ENCODE peak calls at places on chromosomes 6 and 20, in five cellular contexts. U is PC-9, P is upper lobe of right lung, E is ovary, M is gastrocnemius medialis. W is an unnamed sample.

GRCh38 chr20:60203451-60203850 is 245.2 kb downstream of the CDH26 start:
- DNase-seq in U (no peak), P (no peak), E (no peak), M (no peak), W (peak)

GRCh38 chr20:10795286-10796026 is 121.7 kb upstream of the JAG1 start:
- DNase-seq in U (no peak), P (no peak), E (no peak), M (no peak), W (no peak)

GRCh38 chr6:156589281-156589680 is 187.9 kb upstream of the ARID1B start:
- DNase-seq in U (no peak), P (no peak), E (no peak), M (no peak), W (no peak)

GRCh38 chr6:22141271-22141745 is 155.5 kb downstream of the PRL start:
- DNase-seq in U (peak), P (no peak), E (no peak), M (no peak), W (no peak)

GRCh38 chr20:62806383-62807050 is 1.9 kb downstream of the OGFR start:
- DNase-seq in U (no peak), P (no peak), E (no peak), M (no peak), W (no peak)

GRCh38 chr6:18493421-18493891 is 106.3 kb downstream of the RNF144B start:
- DNase-seq in U (peak), P (no peak), E (no peak), M (no peak), W (no peak)

GRCh38 chr6:136522636-136523035 is 27.6 kb downstream of the MAP7 start:
- DNase-seq in U (no peak), P (no peak), E (no peak), M (no peak), W (no peak)

GRCh38 chr6:15752820-15753219 is 90.0 kb upstream of the DTNBP1 start:
- DNase-seq in U (no peak), P (no peak), E (no peak), M (no peak), W (no peak)

GRCh38 chr6:121055572-121056163 is 278.6 kb downstream of the TBC1D32 start:
- DNase-seq in U (peak), P (no peak), E (no peak), M (no peak), W (peak)

GRCh38 chr6:52284131-52284459 is 447 bp downstream of the MCM3 start:
- DNase-seq in U (no peak), P (no peak), E (peak), M (no peak), W (no peak)

GRCh38 chr20:51381557-51381956 is 161.0 kb downstream of the NFATC2 start:
- DNase-seq in U (no peak), P (peak), E (no peak), M (no peak), W (no peak)
- TF ChIP-seq CTCF in U (no peak), P (no peak), E (no peak), M (no peak), W (no peak)

DNA sequence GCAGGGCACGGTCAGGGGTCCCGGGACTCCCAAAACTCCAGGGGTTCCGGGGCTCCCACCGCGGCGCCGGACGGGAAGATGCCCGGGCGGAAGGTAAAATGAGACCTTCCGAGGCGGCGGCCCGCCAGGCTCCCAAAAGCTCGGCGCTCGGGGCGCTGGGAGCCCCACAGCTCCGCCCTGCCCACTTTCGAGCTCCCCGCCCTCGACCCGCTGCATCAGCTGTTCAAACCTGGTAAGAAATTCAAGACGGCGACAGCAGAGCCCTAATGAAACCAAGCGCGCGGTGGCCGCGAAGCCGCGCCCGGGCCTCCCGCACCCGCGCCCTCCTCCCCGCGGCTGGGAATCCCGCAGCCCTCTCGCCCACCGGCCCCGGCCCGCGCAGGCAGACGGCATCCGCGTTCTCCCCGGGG is 369 bp downstream of the SLC4A11 start:
- DNase-seq in U (peak), P (no peak), E (no peak), M (no peak), W (no peak)
- H3K27ac ChIP-seq in U (no peak), P (no peak), E (no peak), M (peak), W (no peak)

DNA sequence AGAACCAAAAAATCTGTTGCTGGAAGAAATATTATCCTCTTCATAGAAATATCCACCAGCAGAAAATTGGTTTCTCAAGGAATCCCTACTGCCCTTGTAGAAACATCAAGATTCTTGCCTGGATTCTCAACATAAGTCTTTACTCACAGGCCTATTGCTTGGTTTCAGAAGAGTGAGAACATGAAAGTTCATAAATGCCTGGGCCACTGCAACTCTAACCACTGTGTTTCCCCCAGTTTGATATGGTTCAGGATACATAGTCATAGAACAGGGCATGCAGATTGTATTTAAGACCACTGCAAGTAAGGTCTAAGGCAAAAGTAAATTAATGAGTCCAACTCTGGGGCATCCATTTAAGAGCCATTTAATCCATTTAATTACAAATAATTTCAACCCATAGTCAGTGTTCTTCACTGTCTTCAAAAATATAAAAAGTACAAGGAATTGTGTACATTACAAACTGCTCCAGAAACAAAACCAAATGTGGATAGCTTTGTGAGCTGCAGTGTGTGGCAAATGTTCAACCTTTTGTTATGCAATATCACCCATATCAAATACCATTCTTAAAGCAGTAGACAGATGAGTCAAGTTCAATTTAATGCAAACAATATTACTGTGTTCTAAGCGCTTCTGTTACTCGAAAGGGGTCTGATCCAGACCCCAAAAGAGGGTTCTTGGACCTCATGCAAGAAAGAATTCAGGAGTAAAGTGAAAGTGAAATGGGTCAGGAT is 83.3 kb downstream of the OPRM1 start:
- DNase-seq in U (no peak), P (no peak), E (no peak), M (no peak), W (no peak)
- TF ChIP-seq CTCF in U (no peak), P (no peak), E (no peak), M (no peak), W (no peak)

GRCh38 chr6:53483423-53484353 is 61.2 kb downstream of the GCLC start:
- DNase-seq in U (no peak), P (no peak), E (no peak), M (no peak), W (no peak)

GRCh38 chr6:53487080-53487479 is 57.8 kb downstream of the GCLC start:
- DNase-seq in U (no peak), P (no peak), E (no peak), M (no peak), W (no peak)

GRCh38 chr6:53481328-53481727 is 63.6 kb downstream of the GCLC start:
- DNase-seq in U (no peak), P (no peak), E (no peak), M (no peak), W (no peak)

GRCh38 chr6:53486679-53487078 is 58.2 kb downstream of the GCLC start:
- DNase-seq in U (no peak), P (no peak), E (no peak), M (no peak), W (no peak)

DNA sequence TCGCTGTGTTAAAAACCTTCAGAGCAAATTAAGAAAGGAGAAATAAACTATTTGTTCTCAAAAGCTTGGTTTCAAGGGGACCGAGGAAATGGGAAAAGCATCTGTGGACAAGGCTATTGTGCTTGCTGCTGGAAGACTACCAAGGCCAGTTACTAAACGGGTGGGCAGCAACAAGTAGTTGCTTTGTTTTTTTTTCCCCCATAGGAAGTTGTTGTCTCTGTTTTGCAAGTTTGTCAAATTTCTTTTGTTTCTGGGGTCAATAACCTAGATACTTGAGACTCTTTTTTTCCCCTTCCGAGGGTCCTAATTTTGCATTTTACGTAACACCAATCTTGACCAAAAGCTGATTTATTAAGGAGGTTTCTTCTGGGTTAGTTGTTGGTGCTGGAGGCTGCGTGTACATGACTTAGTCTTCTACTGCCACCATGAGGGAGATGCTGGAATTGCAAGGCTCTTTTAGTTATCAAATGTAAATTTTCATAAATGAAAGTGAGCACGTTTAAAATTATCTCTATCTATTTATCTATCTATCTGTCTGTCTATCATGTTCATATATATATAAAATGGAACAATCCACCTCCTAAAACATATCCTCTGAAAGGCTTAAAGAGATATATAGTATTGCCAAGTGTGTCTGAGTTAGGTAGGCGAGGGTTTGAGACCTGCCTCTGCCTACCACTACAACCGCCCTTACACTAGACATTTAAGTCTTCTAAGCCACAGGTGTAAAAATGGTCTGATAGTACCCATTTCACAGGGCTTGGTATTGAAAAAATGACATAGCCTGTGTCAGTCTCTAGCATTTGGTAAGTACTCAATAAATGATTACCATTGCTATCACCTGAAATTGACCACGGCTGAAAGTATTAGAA is 60.3 kb downstream of the GCLC start:
- DNase-seq in U (peak), P (no peak), E (peak), M (peak), W (no peak)
- H3K27ac ChIP-seq in U (no peak), P (no peak), E (no peak), M (peak), W (no peak)

GRCh38 chr20:34850969-34851368 is 21.7 kb downstream of the GGT7 start:
- DNase-seq in U (no peak), P (no peak), E (no peak), M (no peak), W (no peak)

GRCh38 chr20:34848597-34848996 is 23.1 kb upstream of the NCOA6 start:
- DNase-seq in U (no peak), P (no peak), E (no peak), M (no peak), W (no peak)

GRCh38 chr20:34852298-34852697 is 20.4 kb downstream of the GGT7 start:
- DNase-seq in U (no peak), P (no peak), E (no peak), M (no peak), W (no peak)

GRCh38 chr20:34849778-34850177 is 22.9 kb downstream of the GGT7 start:
- DNase-seq in U (no peak), P (no peak), E (no peak), M (no peak), W (no peak)
- TF ChIP-seq CTCF in U (no peak), P (no peak), E (no peak), M (no peak), W (no peak)

GRCh38 chr20:35838213-35838612 is 66.4 kb downstream of the PHF20 start:
- DNase-seq in U (no peak), P (no peak), E (no peak), M (no peak), W (no peak)

GRCh38 chr20:35840403-35840802 is 68.6 kb downstream of the PHF20 start:
- DNase-seq in U (no peak), P (no peak), E (no peak), M (no peak), W (no peak)

GRCh38 chr20:35833271-35833670 is 61.5 kb downstream of the PHF20 start:
- DNase-seq in U (no peak), P (no peak), E (no peak), M (no peak), W (no peak)

GRCh38 chr20:35839891-35840290 is 68.1 kb downstream of the PHF20 start:
- DNase-seq in U (no peak), P (no peak), E (no peak), M (no peak), W (no peak)

DNA sequence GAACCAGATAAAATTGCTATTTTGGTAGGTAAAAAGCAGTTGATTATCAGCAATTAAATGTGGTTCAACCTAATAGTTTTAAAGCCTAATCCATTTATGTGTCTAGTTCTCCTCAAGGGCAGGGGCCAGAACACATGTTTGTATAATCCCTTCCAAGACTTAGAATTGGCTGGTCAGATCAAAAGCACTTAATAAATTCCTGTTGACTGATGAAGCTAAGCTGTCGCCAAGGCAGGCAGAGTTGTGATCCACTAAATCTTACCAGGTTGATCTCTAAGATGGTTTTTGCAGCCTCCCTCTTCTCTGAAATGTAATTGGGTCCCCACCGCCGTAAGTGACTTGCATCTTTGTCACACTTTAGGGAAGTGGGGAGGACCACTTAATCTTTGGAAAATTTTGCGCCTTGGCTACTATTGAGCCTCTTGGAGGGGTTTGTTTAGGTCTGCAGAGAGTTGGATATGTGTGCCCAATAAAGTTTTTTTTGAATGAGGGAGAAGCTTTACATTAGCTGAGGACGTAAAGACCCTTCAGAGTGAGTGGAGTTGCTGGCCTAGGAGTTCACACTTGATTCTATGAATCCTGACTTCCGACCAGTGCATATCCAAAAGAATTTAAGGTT is 65.9 kb downstream of the PHF20 start:
- DNase-seq in U (no peak), P (no peak), E (no peak), M (no peak), W (no peak)
- H3K27ac ChIP-seq in U (no peak), P (no peak), E (no peak), M (peak), W (no peak)

GRCh38 chr20:36439040-36439730 is 102.1 kb upstream of the MYL9 start:
- DNase-seq in U (peak), P (peak), E (peak), M (no peak), W (no peak)

GRCh38 chr20:36441416-36441815 is 99.9 kb upstream of the MYL9 start:
- DNase-seq in U (no peak), P (no peak), E (no peak), M (no peak), W (no peak)

GRCh38 chr20:36440370-36441026 is 100.8 kb upstream of the MYL9 start:
- DNase-seq in U (no peak), P (no peak), E (no peak), M (no peak), W (no peak)

GRCh38 chr20:36441027-36441414 is 100.3 kb upstream of the MYL9 start:
- DNase-seq in U (no peak), P (no peak), E (no peak), M (no peak), W (no peak)

GRCh38 chr20:36439731-36440072 is 101.6 kb upstream of the MYL9 start:
- DNase-seq in U (no peak), P (no peak), E (no peak), M (no peak), W (no peak)
- TF ChIP-seq CTCF in U (peak), P (no peak), E (no peak), M (no peak), W (no peak)

DNA sequence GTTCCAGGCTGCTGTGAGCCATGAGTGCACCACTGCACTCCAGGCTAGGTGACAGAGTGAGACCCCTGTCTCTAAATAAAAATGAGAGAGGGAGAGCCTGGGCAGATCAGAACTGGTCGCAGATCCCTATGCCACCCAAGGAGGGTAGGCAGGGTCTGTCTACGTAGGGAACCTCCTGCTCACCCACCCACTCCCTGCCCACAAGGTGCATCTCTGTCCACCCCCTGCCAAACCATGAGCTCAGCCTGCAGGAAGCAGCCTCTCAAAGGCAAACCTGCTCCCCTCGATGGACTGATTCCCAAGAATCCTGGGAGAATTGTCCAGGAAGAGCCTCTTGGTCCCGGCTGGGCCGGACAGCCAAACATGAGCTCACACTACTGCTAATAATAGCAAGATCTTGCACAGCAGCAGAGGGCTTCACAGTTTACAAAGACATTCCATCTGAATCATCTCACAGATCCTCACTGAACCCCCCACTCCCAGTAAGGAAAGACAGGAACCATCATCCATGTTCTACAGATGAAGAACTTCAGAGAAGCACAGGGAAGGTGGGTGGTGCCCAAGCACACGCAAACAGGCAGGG is 27.8 kb upstream of the TLDC2 start:
- DNase-seq in U (no peak), P (no peak), E (peak), M (peak), W (no peak)
- H3K27ac ChIP-seq in U (no peak), P (peak), E (peak), M (peak), W (peak)

GRCh38 chr6:34049395-34050342 is 96.2 kb downstream of the GRM4 start:
- DNase-seq in U (no peak), P (no peak), E (no peak), M (no peak), W (no peak)

GRCh38 chr6:34052071-34052825 is 93.6 kb downstream of the GRM4 start:
- DNase-seq in U (no peak), P (no peak), E (no peak), M (no peak), W (no peak)

GRCh38 chr6:34052918-34053608 is 92.8 kb downstream of the GRM4 start:
- DNase-seq in U (no peak), P (no peak), E (no peak), M (no peak), W (no peak)

GRCh38 chr6:34051339-34051919 is 94.5 kb downstream of the GRM4 start:
- DNase-seq in U (no peak), P (no peak), E (no peak), M (no peak), W (no peak)

DNA sequence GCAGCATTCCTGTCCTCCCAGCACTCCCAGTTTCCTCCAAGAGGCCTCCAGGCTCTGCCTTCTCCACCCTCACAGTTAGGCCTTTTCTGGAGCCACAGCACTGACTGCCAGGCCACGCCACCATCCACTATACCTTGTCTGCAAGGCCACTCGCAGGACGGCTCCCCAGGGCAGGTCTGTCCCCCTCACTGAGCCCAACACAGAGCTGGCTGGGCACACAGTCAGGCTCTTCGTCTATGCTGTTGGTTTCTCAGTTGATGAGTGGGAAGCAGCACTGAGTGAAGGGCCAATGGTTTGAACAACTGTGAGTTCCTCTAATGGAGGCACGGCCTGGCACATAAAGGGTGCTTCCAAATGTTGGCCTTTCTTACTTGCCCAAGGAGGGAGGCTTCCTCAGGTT is 95.2 kb downstream of the GRM4 start:
- DNase-seq in U (no peak), P (no peak), E (no peak), M (no peak), W (no peak)
- TF ChIP-seq CTCF in U (no peak), P (no peak), E (no peak), M (no peak), W (no peak)